ENCODE peak calls at places on chromosomes 11 and 22, in seven cellular contexts. T, V, P, O, G, B and Z are unnamed samples.

GRCh38 chr11:1503708-1504104 is 17.1 kb upstream of the MOB2 start:
- DNase-seq in P (no peak), B (no peak), T (no peak), G (no peak), V (no peak), O (no peak), Z (no peak)

GRCh38 chr22:41831383-41831782 is 1.5 kb upstream of the SREBF2 start:
- DNase-seq in T (no peak), P (no peak), B (peak), V (no peak), O (no peak), G (no peak), Z (peak)

GRCh38 chr11:18105086-18105801 is 638 bp downstream of the SAAL1 start:
- DNase-seq in B (no peak), O (no peak), V (no peak), G (peak), T (no peak), P (no peak), Z (no peak)

GRCh38 chr11:134360050-134360835 is 28.5 kb downstream of the GLB1L2 start:
- DNase-seq in T (peak), B (peak), V (peak), G (peak), P (peak), O (peak), Z (peak)

GRCh38 chr22:26170795-26171194 is 1.5 kb downstream of the SEZ6L start:
- DNase-seq in B (no peak), G (peak), T (no peak), P (no peak), O (peak), V (no peak), Z (no peak)

GRCh38 chr11:65036931-65037330 is 4.1 kb upstream of the SAC3D1 start:
- DNase-seq in P (no peak), G (peak), B (no peak), T (no peak), O (no peak), V (no peak), Z (no peak)

GRCh38 chr11:5369793-5370192 is 13.8 kb upstream of the OR51M1 start:
- DNase-seq in G (no peak), P (peak), B (peak), V (no peak), T (no peak), O (peak), Z (no peak)

GRCh38 chr11:103730151-103730940 is 306.1 kb upstream of the DDI1 start:
- DNase-seq in V (no peak), G (no peak), B (peak), O (no peak), T (no peak), P (no peak), Z (no peak)

GRCh38 chr11:34052608-34053160 is 1.2 kb downstream of the CAPRIN1 start:
- DNase-seq in P (no peak), O (peak), V (peak), T (no peak), B (no peak), G (peak), Z (no peak)

GRCh38 chr22:38172489-38173155 is 9.0 kb downstream of the PLA2G6 start:
- DNase-seq in O (peak), T (peak), B (no peak), V (no peak), G (peak), P (no peak), Z (peak)

GRCh38 chr11:116742104-116742503 is 30.7 kb downstream of the BUD13 start:
- DNase-seq in O (no peak), P (no peak), G (no peak), B (peak), T (no peak), V (no peak), Z (no peak)

GRCh38 chr22:37589607-37590006 is 9.7 kb upstream of the LGALS2 start:
- DNase-seq in G (no peak), V (no peak), O (no peak), B (no peak), P (no peak), T (no peak), Z (no peak)

GRCh38 chr11:68266121-68266891 is 5.5 kb downstream of the C11orf24 start:
- DNase-seq in T (no peak), G (no peak), P (no peak), V (no peak), O (no peak), B (no peak), Z (no peak)

GRCh38 chr11:66976048-66976467 is 954 bp downstream of the C11orf86 start:
- DNase-seq in B (no peak), T (no peak), G (peak), P (no peak), V (no peak), O (no peak), Z (no peak)